ENCODE peak calls at places on chromosomes 4 and X, in six cellular contexts. G is osteocyte, D is NCI-H1092, F is gastrocnemius medialis, M is hepatocyte, L is dermis blood vessel endothelial cell. O is an unnamed sample.
A peak's percentile ranks its signal among the peaks of the same experiment; 100 is the strongest.

GRCh38 chrX:43822015-43822414 is 60.2 kb downstream of the MAOB start:
- DNase-seq in G (no peak), D (no peak), F (no peak), M (no peak), L (no peak), O (no peak)

GRCh38 chr4:90995996-90996395 is 868.8 kb downstream of the CCSER1 start:
- DNase-seq in G (no peak), D (no peak), F (no peak), M (no peak), L (no peak), O (no peak)

GRCh38 chr4:38131371-38132139 is 171.4 kb downstream of the PTTG2 start:
- DNase-seq in G (no peak), D (no peak), F (no peak), M (peak; percentile 57), L (no peak), O (peak; percentile 25)

GRCh38 chr4:81650871-81651270 is 179.2 kb upstream of the RASGEF1B start:
- DNase-seq in G (no peak), D (peak; percentile 78), F (no peak), M (peak; percentile 71), L (no peak), O (no peak)

GRCh38 chrX:5236096-5236495 is 992.6 kb downstream of the NLGN4X start:
- DNase-seq in G (no peak), D (peak; percentile 20), F (no peak), M (peak; percentile 12), L (no peak), O (no peak)

GRCh38 chr4:41009411-41009810 is 204.9 kb downstream of the APBB2 start:
- DNase-seq in G (no peak), D (no peak), F (no peak), M (no peak), L (peak; percentile 26), O (no peak)

GRCh38 chr4:12924253-12924652 is 559.9 kb downstream of the RAB28 start:
- DNase-seq in G (no peak), D (no peak), F (no peak), M (no peak), L (no peak), O (no peak)

GRCh38 chr4:40254961-40255721 is 58.3 kb downstream of the RHOH start:
- DNase-seq in G (no peak), D (no peak), F (no peak), M (peak; percentile 60), L (peak; percentile 65), O (peak; percentile 83)

GRCh38 chr4:122997463-122998101 is 75.2 kb upstream of the NUDT6 start:
- DNase-seq in G (no peak), D (no peak), F (no peak), M (no peak), L (no peak), O (no peak)

GRCh38 chr4:80197601-80198444 is 520 bp downstream of the PRDM8 start:
- DNase-seq in G (no peak), D (peak; percentile 15), F (no peak), M (no peak), L (peak; percentile 26), O (peak; percentile 46)

GRCh38 chr4:154944996-154945395 is 163.9 kb downstream of the RBM46 start:
- DNase-seq in G (no peak), D (no peak), F (no peak), M (no peak), L (no peak), O (no peak)

GRCh38 chr4:26789208-26789607 is 71.4 kb upstream of the STIM2 start:
- DNase-seq in G (no peak), D (no peak), F (no peak), M (no peak), L (no peak), O (no peak)

GRCh38 chr4:41437264-41437566 is 100.7 kb upstream of the LIMCH1 start:
- DNase-seq in G (no peak), D (no peak), F (no peak), M (no peak), L (peak; percentile 41), O (peak; percentile 34)

GRCh38 chrX:149762696-149763614 is 10.9 kb upstream of the HSFX1 start:
- DNase-seq in G (no peak), D (no peak), F (no peak), M (no peak), L (no peak), O (no peak)

GRCh38 chr4:188975271-188975670 is 836.0 kb downstream of the TRIML1 start:
- DNase-seq in G (no peak), D (no peak), F (no peak), M (no peak), L (no peak), O (no peak)

GRCh38 chrX:31147175-31147574 is 75.3 kb upstream of the FTHL17 start:
- DNase-seq in G (no peak), D (no peak), F (no peak), M (no peak), L (no peak), O (no peak)

GRCh38 chr4:168830777-168831512 is 179.1 kb downstream of the CBR4 start:
- DNase-seq in G (no peak), D (no peak), F (no peak), M (no peak), L (no peak), O (peak; percentile 17)

O was measured in lung microvascular endothelial cell.